ENCODE peak calls at places on chromosomes 5 and 9, in seven cellular contexts. One of them, this sample, is unnamed.

GRCh38 chr5:180135128-180135955 is 63.8 kb upstream of the RNF130 start:
- DNase-seq in breast epithelium: peak; percentile 26
- DNase-seq in stomach: peak; percentile 23
- DNase-seq in testis: peak; percentile 12
- DNase-seq in ovary: no peak
- DNase-seq in heart left ventricle: no peak
- DNase-seq in adrenal gland: peak; percentile 15
- DNase-seq in this sample: no peak

GRCh38 chr9:16867571-16868311 is 2.7 kb downstream of the BNC2 start:
- DNase-seq in testis: no peak
- DNase-seq in stomach: no peak
- DNase-seq in adrenal gland: peak; percentile 48
- DNase-seq in ovary: peak; percentile 69
- DNase-seq in heart left ventricle: no peak
- DNase-seq in breast epithelium: no peak
- DNase-seq in this sample: no peak

GRCh38 chr5:118314936-118315335 is 673.4 kb downstream of the DTWD2 start:
- DNase-seq in adrenal gland: no peak
- DNase-seq in testis: no peak
- DNase-seq in stomach: no peak
- DNase-seq in heart left ventricle: no peak
- DNase-seq in ovary: no peak
- DNase-seq in breast epithelium: no peak
- DNase-seq in this sample: no peak

GRCh38 chr5:149213264-149213663 is 58.4 kb upstream of the AFAP1L1 start:
- DNase-seq in adrenal gland: no peak
- DNase-seq in breast epithelium: no peak
- DNase-seq in testis: no peak
- DNase-seq in ovary: no peak
- DNase-seq in stomach: no peak
- DNase-seq in heart left ventricle: no peak
- DNase-seq in this sample: no peak

GRCh38 chr5:135880278-135880677 is 15.4 kb downstream of the IL9 start:
- DNase-seq in testis: no peak
- DNase-seq in stomach: no peak
- DNase-seq in adrenal gland: no peak
- DNase-seq in ovary: no peak
- DNase-seq in breast epithelium: no peak
- DNase-seq in heart left ventricle: no peak
- DNase-seq in this sample: no peak

GRCh38 chr5:96626956-96627355 is 35.2 kb upstream of the CAST start:
- DNase-seq in ovary: no peak
- DNase-seq in breast epithelium: no peak
- DNase-seq in adrenal gland: no peak
- DNase-seq in testis: no peak
- DNase-seq in heart left ventricle: no peak
- DNase-seq in stomach: no peak
- DNase-seq in this sample: no peak

GRCh38 chr5:149788964-149789363 is 58.9 kb downstream of the PPARGC1B start:
- DNase-seq in breast epithelium: no peak
- DNase-seq in testis: no peak
- DNase-seq in heart left ventricle: no peak
- DNase-seq in adrenal gland: no peak
- DNase-seq in ovary: no peak
- DNase-seq in stomach: no peak
- DNase-seq in this sample: no peak

GRCh38 chr9:110160685-110161084 is 47.3 kb downstream of the C9orf152 start:
- DNase-seq in ovary: no peak
- DNase-seq in stomach: no peak
- DNase-seq in testis: no peak
- DNase-seq in adrenal gland: no peak
- DNase-seq in heart left ventricle: no peak
- DNase-seq in breast epithelium: no peak
- DNase-seq in this sample: no peak

GRCh38 chr9:125663127-125663526 is 43.9 kb downstream of the MAPKAP1 start:
- DNase-seq in ovary: no peak
- DNase-seq in testis: no peak
- DNase-seq in heart left ventricle: no peak
- DNase-seq in stomach: no peak
- DNase-seq in adrenal gland: no peak
- DNase-seq in breast epithelium: no peak
- DNase-seq in this sample: peak; percentile 10

GRCh38 chr5:132425009-132425937 is 55.8 kb downstream of the SLC22A5 start:
- DNase-seq in ovary: no peak
- DNase-seq in stomach: no peak
- DNase-seq in breast epithelium: no peak
- DNase-seq in testis: no peak
- DNase-seq in adrenal gland: peak; percentile 28
- DNase-seq in heart left ventricle: no peak
- DNase-seq in this sample: peak; percentile 88
- TF ChIP-seq POLR2A in ovary: no peak
- TF ChIP-seq POLR2A in stomach: no peak
- TF ChIP-seq POLR2A in breast epithelium: no peak
- TF ChIP-seq POLR2A in testis: no peak
- TF ChIP-seq POLR2A in adrenal gland: no peak
- TF ChIP-seq POLR2A in heart left ventricle: no peak
- TF ChIP-seq POLR2A in this sample: no peak

DNA sequence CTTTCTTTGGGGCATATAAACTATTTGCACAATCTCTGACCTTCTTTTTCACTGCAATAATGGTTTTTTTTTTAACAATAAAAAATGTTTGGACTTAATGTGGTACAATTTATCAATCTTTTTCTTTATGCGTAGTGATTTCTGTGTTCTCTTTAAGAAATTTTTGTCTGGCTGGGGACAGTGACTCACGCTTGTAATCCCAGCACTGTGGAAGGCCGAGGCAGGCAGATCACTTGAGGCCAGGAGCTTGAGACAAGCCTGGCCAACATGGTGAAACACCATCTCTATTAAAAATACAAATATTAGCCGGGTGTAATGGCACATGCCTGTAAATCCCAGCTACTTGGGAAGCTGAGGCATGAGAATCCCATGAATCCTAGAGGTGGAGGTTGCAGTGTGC is 72.3 kb downstream of the STK32A start:
- DNase-seq in heart left ventricle: no peak
- DNase-seq in testis: no peak
- DNase-seq in adrenal gland: peak; percentile 70
- DNase-seq in breast epithelium: no peak
- DNase-seq in ovary: no peak
- DNase-seq in stomach: no peak
- DNase-seq in this sample: no peak
- TF ChIP-seq POLR2A in heart left ventricle: no peak
- TF ChIP-seq POLR2A in testis: no peak
- TF ChIP-seq POLR2A in adrenal gland: no peak
- TF ChIP-seq POLR2A in breast epithelium: no peak
- TF ChIP-seq POLR2A in ovary: no peak
- TF ChIP-seq POLR2A in stomach: no peak
- TF ChIP-seq POLR2A in this sample: no peak

GRCh38 chr5:134524826-134525686 is at the start of gene JADE2:
- DNase-seq in adrenal gland: peak; percentile 79
- DNase-seq in testis: peak; percentile 74
- DNase-seq in ovary: peak; percentile 78
- DNase-seq in breast epithelium: peak; percentile 84
- DNase-seq in stomach: peak; percentile 75
- DNase-seq in heart left ventricle: peak; percentile 77
- DNase-seq in this sample: peak; percentile 84
- TF ChIP-seq POLR2A in adrenal gland: peak; percentile 4
- TF ChIP-seq POLR2A in testis: no peak
- TF ChIP-seq POLR2A in ovary: peak; percentile 49
- TF ChIP-seq POLR2A in breast epithelium: peak; percentile 69
- TF ChIP-seq POLR2A in stomach: no peak
- TF ChIP-seq POLR2A in heart left ventricle: no peak
- TF ChIP-seq POLR2A in this sample: peak; percentile 43

GRCh38 chr5:399296-400281 is 43.4 kb upstream of the EXOC3 start:
- DNase-seq in adrenal gland: peak; percentile 77
- DNase-seq in testis: peak; percentile 70
- DNase-seq in breast epithelium: peak; percentile 49
- DNase-seq in ovary: peak; percentile 97
- DNase-seq in heart left ventricle: peak; percentile 87
- DNase-seq in stomach: peak; percentile 74
- DNase-seq in this sample: peak; percentile 57
- TF ChIP-seq POLR2A in adrenal gland: no peak
- TF ChIP-seq POLR2A in testis: no peak
- TF ChIP-seq POLR2A in breast epithelium: no peak
- TF ChIP-seq POLR2A in ovary: peak; percentile 5
- TF ChIP-seq POLR2A in heart left ventricle: no peak
- TF ChIP-seq POLR2A in stomach: no peak
- TF ChIP-seq POLR2A in this sample: peak; percentile 58

This sample was measured in erythroblast.